ENCODE peak calls at places on chromosome X, in eight cellular contexts. N is H1, L is A549, O is K562, B is suprapubic skin, I is sigmoid colon, G is tibial nerve, C is transverse colon. J is an unnamed sample.

GRCh38 chrX:7235071-7235470 is 87.1 kb upstream of the PUDP start:
- DNase-seq in O (no peak), G (no peak), C (no peak), L (no peak), I (no peak), N (no peak), B (no peak), J (no peak)

GRCh38 chrX:29841750-29842149 is 373.6 kb upstream of the MAGEB2 start:
- DNase-seq in G (no peak), C (no peak), B (no peak), I (no peak), N (no peak), L (no peak), O (no peak), J (no peak)

GRCh38 chrX:9928083-9928482 is 39.1 kb upstream of the CLDN34 start:
- DNase-seq in B (no peak), O (no peak), G (no peak), N (peak; percentile 69), L (no peak), C (no peak), I (no peak), J (no peak)

GRCh38 chrX:102338162-102338561 is 91.2 kb downstream of the NXF2 start:
- DNase-seq in I (peak; percentile 11), B (peak; percentile 32), G (no peak), O (no peak), N (no peak), L (no peak), C (no peak), J (no peak)

GRCh38 chrX:49838374-49838773 is 9.3 kb downstream of the PAGE4 start:
- DNase-seq in N (no peak), B (no peak), C (peak; percentile 13), L (peak; percentile 34), O (peak; percentile 9), I (no peak), G (no peak), J (no peak)

GRCh38 chrX:114959729-114960128 is 57.7 kb downstream of the IL13RA2 start:
- DNase-seq in C (no peak), I (no peak), N (no peak), O (no peak), B (no peak), G (no peak), L (peak; percentile 1), J (no peak)

GRCh38 chrX:77788050-77788449 is 2.0 kb upstream of the ATRX start:
- DNase-seq in C (no peak), O (no peak), L (peak; percentile 88), G (no peak), N (no peak), I (no peak), B (no peak), J (no peak)

GRCh38 chrX:149267878-149268813 is 237.0 kb downstream of the IDS start:
- DNase-seq in C (no peak), N (no peak), B (no peak), I (no peak), L (no peak), O (no peak), G (no peak), J (no peak)

GRCh38 chrX:5959286-5959685 is 269.4 kb downstream of the NLGN4X start:
- DNase-seq in C (no peak), I (no peak), G (no peak), O (no peak), B (no peak), L (no peak), N (no peak), J (no peak)

GRCh38 chrX:35726176-35726575 is 72.0 kb upstream of the MAGEB16 start:
- DNase-seq in I (no peak), C (no peak), O (no peak), G (no peak), B (no peak), L (peak; percentile 18), N (no peak), J (no peak)

GRCh38 chrX:55342533-55343501 is 78.1 kb upstream of the PAGE3 start:
- DNase-seq in C (peak; percentile 39), O (peak; percentile 41), N (peak; percentile 15), L (peak; percentile 40), G (no peak), B (no peak), I (no peak), J (no peak)

GRCh38 chrX:54029543-54030143 is 14.6 kb downstream of the PHF8 start:
- DNase-seq in L (no peak), B (no peak), N (no peak), G (no peak), O (no peak), C (no peak), I (peak; percentile 42), J (no peak)

GRCh38 chrX:130103605-130104004 is 6.7 kb downstream of the ELF4 start:
- DNase-seq in B (no peak), N (no peak), C (no peak), I (no peak), O (no peak), G (no peak), L (no peak), J (no peak)

GRCh38 chrX:133325422-133325821 is 89.9 kb downstream of the GPC4 start:
- DNase-seq in O (no peak), C (no peak), B (no peak), N (no peak), L (no peak), I (no peak), G (no peak), J (no peak)

GRCh38 chrX:34638116-34638515 is 19.0 kb downstream of the TMEM47 start:
- DNase-seq in I (no peak), N (no peak), B (no peak), G (no peak), L (peak; percentile 31), O (peak; percentile 4), C (no peak), J (no peak)

GRCh38 chrX:23694606-23695005 is 27.3 kb downstream of the PRDX4 start:
- DNase-seq in C (peak; percentile 55), I (peak; percentile 82), L (peak; percentile 77), O (peak; percentile 50), N (no peak), G (peak; percentile 18), B (no peak), J (no peak)

GRCh38 chrX:12581546-12581945 is 209.7 kb upstream of the PRPS2 start:
- DNase-seq in C (no peak), O (no peak), G (no peak), L (no peak), N (no peak), I (no peak), B (no peak), J (no peak)

GRCh38 chrX:151153086-151153485 is 23.3 kb upstream of the GPR50 start:
- DNase-seq in C (no peak), G (no peak), B (no peak), O (no peak), N (no peak), I (no peak), L (peak; percentile 25), J (no peak)

GRCh38 chrX:148609766-148610698 is 109.6 kb downstream of the AFF2 start:
- DNase-seq in C (no peak), L (no peak), I (no peak), G (no peak), B (no peak), O (no peak), N (peak; percentile 7), J (no peak)

DNA sequence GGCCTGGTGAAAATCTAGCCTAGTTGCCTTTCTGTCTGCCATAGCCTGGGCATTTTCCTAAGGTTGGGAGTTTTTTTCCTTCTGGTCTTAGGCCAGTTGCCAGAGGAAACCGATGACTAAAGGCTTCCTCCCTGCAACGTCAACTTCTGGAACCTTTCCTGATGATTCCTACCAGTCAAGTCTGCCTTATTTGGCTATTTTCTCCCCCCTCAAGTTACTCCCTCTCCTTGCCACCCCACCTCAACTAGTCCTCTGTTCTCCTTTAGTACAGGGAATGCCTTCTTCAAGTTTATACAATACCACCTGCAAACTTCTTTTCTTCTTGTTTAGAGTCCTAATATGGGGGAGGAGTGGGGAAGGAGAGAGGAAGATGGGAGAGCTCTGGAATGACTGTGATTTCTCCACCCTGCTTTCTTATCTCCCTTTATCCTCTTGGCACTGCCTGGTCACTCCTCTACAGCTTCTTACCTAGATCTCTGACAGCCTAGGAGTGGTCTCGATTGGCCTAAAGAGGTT is 10.6 kb downstream of the MSN start:
- DNase-seq in O (no peak), L (peak; percentile 71), N (no peak), G (no peak), I (peak; percentile 66), B (no peak), C (no peak), J (no peak)
- H3K27ac ChIP-seq in O (no peak overlapping the region), L (peak overlapping the region; percentile 86), N (no peak overlapping the region), G (peak overlapping the region; percentile 86), I (peak overlapping the region; percentile 96), B (peak overlapping the region; percentile 73), C (peak overlapping the region; percentile 72), J (peak overlapping the region; percentile 80)

GRCh38 chrX:2325076-2325784 is 175.5 kb downstream of the DHRSX start:
- DNase-seq in N (no peak), B (no peak), O (peak; percentile 45), L (no peak), G (peak; percentile 38), C (peak; percentile 78), I (peak; percentile 96), J (no peak)
- TF ChIP-seq EP300 in N (no peak), B (no peak), O (no peak), L (no peak), G (no peak), C (no peak), I (no peak), J (no peak)

DNA sequence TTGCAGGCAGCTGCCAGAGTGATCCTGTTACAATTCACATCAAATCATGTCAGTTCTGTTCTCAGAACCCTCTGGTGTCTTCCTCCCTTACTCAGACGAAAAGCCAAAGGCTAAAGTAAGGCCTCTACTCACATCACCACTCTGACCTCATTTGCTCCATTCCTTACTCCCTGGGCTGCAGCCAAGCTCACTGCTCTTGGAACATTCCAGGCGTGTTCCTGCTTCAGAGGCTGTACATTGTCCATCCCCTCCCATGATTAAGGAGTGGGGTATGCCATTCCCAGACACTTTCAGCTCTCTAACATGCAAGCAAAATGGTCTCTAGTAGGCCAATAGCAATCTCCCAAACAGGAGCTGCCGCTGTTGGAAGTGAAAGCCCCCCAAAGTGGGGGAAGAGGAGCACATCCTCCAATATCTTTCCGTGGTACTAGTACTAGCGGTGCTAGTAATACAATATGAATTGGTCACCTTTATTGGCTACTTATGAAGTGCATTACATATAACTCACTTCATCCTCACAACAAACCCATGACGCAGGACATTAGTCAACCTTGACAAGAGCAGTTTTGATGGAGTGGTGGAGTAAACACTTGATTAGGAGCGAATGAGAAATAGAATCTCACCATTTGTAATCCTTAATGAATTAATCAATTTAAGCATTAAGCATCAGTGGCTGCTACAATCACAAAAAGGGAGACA is 15.0 kb downstream of the GAB3 start:
- DNase-seq in N (no peak), G (no peak), O (no peak), C (peak; percentile 51), L (peak; percentile 44), B (no peak), I (peak; percentile 84), J (no peak)
- H3K27ac ChIP-seq in N (no peak overlapping the region), G (peak overlapping the region; percentile 83), O (no peak overlapping the region), C (peak overlapping the region; percentile 77), L (peak overlapping the region; percentile 52), B (no peak overlapping the region), I (peak overlapping the region; percentile 81), J (peak overlapping the region; percentile 81)

GRCh38 chrX:18758166-18758932 is 50.9 kb downstream of the PPEF1 start:
- DNase-seq in C (no peak), B (no peak), G (no peak), L (no peak), I (no peak), N (no peak), O (no peak), J (no peak)

GRCh38 chrX:18753603-18754002 is 46.2 kb downstream of the PPEF1 start:
- DNase-seq in O (no peak), I (no peak), L (no peak), G (no peak), C (no peak), N (no peak), B (no peak), J (no peak)

GRCh38 chrX:18755651-18756050 is 48.2 kb downstream of the PPEF1 start:
- DNase-seq in C (no peak), I (no peak), L (no peak), N (no peak), G (no peak), B (no peak), O (no peak), J (no peak)
- TF ChIP-seq EP300 in C (no peak), I (no peak), L (no peak), N (no peak), G (no peak), B (no peak), O (no peak), J (no peak)

J was measured in esophagus muscularis mucosa.